ENCODE peak calls at places on chromosomes 1 and 21, in six cellular contexts. Q, R, O, V, K and N are unnamed samples.

GRCh38 chr1:30655672-30656071 is 67.7 kb downstream of the MATN1 start:
- DNase-seq in O (no peak), Q (no peak), R (no peak), V (no peak), K (no peak), N (no peak)

GRCh38 chr1:155669233-155670162 is 19.1 kb downstream of the YY1AP1 start:
- DNase-seq in V (no peak), R (no peak), O (no peak), Q (no peak), K (no peak), N (no peak)

GRCh38 chr1:53266038-53266437 is 27.7 kb upstream of the MAGOH start:
- DNase-seq in K (no peak), O (no peak), Q (no peak), V (no peak), R (peak), N (no peak)

GRCh38 chr21:25456672-25457071 is 150.6 kb downstream of the MRPL39 start:
- DNase-seq in K (peak), Q (no peak), O (no peak), R (no peak), V (no peak), N (no peak)

GRCh38 chr1:236785477-236785876 is 9.6 kb upstream of the MTR start:
- DNase-seq in V (no peak), R (no peak), K (no peak), Q (no peak), O (no peak), N (no peak)

GRCh38 chr1:26387447-26387846 is 14.9 kb upstream of the ZNF683 start:
- DNase-seq in K (no peak), R (no peak), O (peak), V (no peak), Q (peak), N (no peak)

GRCh38 chr1:213989071-213989739 is 1.4 kb downstream of the PROX1 start:
- DNase-seq in O (no peak), K (peak), R (no peak), Q (no peak), V (no peak), N (no peak)

GRCh38 chr21:43207868-43208267 is 39.1 kb downstream of the CRYAA start:
- DNase-seq in V (peak), Q (no peak), K (no peak), O (no peak), R (no peak), N (no peak)

GRCh38 chr1:56965916-56966697 is at the start of gene C8B:
- DNase-seq in O (no peak), K (no peak), Q (no peak), V (no peak), R (no peak), N (no peak)

GRCh38 chr1:51648180-51649109 is 31.6 kb downstream of the OSBPL9 start:
- DNase-seq in V (no peak), O (peak), Q (no peak), R (no peak), K (no peak), N (no peak)

GRCh38 chr1:11634759-11635158 is 19.5 kb downstream of the FBXO2 start:
- DNase-seq in Q (no peak), V (no peak), O (no peak), K (no peak), R (no peak), N (no peak)

GRCh38 chr1:225763815-225764548 is 13.6 kb upstream of the SRP9 start:
- DNase-seq in V (no peak), Q (no peak), O (no peak), K (peak), R (no peak), N (no peak)

GRCh38 chr1:25544243-25544764 is 898 bp downstream of the LDLRAP1 start:
- DNase-seq in O (no peak), V (no peak), R (no peak), Q (no peak), K (no peak), N (no peak)

GRCh38 chr1:87669671-87670070 is 341.0 kb downstream of the LMO4 start:
- DNase-seq in V (no peak), K (no peak), O (no peak), Q (no peak), R (no peak), N (no peak)

GRCh38 chr1:87678221-87678715 is 349.6 kb downstream of the LMO4 start:
- DNase-seq in V (no peak), O (no peak), Q (no peak), R (no peak), K (no peak), N (no peak)

GRCh38 chr1:87674791-87675190 is 346.1 kb downstream of the LMO4 start:
- DNase-seq in O (no peak), K (no peak), R (no peak), V (no peak), Q (no peak), N (no peak)

GRCh38 chr1:87673748-87674147 is 345.1 kb downstream of the LMO4 start:
- DNase-seq in Q (no peak), V (no peak), O (no peak), K (no peak), R (no peak), N (no peak)
- TF ChIP-seq CTCF in Q (no peak), V (no peak), O (no peak), K (no peak), R (no peak), N (no peak)

GRCh38 chr1:201332616-201333335 is 44.7 kb downstream of the TNNT2 start:
- DNase-seq in O (no peak), V (no peak), K (no peak), R (no peak), Q (no peak), N (no peak)
- H3K27ac ChIP-seq in O (no peak), V (no peak), K (no peak), R (no peak), Q (no peak), N (no peak)

GRCh38 chr1:45205000-45205909 is 1.1 kb downstream of the ZSWIM5 start:
- DNase-seq in Q (no peak), V (peak), K (peak), O (peak), R (peak), N (no peak)

GRCh38 chr1:45206808-45207624 is 611 bp upstream of the ZSWIM5 start:
- DNase-seq in R (no peak), Q (no peak), V (no peak), K (no peak), O (no peak), N (no peak)

GRCh38 chr1:45211061-45211460 is 4.7 kb upstream of the ZSWIM5 start:
- DNase-seq in K (no peak), O (no peak), Q (no peak), V (no peak), R (no peak), N (no peak)

GRCh38 chr1:45200906-45201500 is 5.4 kb downstream of the ZSWIM5 start:
- DNase-seq in O (no peak), R (no peak), Q (no peak), K (no peak), V (no peak), N (no peak)

GRCh38 chr1:45205910-45206721 is at the start of gene ZSWIM5:
- DNase-seq in R (peak), K (peak), V (peak), Q (peak), O (peak), N (no peak)
- TF ChIP-seq POLR2A in R (peak), K (no peak), V (peak), Q (peak), O (peak), N (no peak)

DNA sequence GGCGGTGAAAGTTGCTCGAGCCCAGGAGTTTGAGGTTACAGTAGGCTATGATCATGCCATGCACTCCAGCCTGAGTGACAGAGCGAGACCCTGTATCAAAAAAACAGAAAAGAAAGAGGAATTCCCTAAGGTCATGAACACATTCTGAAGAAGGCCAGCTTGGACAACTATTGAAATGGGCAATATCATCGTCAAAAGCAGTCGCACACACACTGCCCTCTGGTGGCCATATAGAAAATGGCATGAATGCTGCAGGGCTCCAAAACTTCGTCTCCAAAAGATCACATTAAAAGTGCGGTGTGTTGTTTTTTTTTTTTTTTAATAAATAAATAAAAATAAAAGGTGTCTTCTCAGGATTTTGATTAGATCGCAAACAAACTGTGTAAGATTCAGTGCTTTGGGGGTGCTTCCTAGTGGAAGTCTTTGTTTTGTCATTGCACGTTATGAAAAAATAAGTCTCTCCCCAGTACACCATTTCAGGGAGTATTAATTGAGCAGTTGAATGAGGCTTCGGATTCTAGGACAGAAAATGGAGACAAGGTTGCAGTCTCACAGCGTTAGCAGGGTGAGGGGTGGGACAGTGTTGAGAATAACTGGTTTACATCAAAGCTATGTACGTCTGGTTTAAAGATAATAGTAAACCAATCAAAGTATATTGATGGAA is 87.5 kb upstream of the FMN2 start:
- DNase-seq in O (no peak), K (no peak), Q (no peak), R (peak), V (no peak), N (no peak)
- TF ChIP-seq CTCF in O (peak), K (peak), Q (peak), R (peak), V (peak), N (no peak)

GRCh38 chr1:206802401-206802800 is 30.1 kb upstream of the IL10 start:
- DNase-seq in Q (no peak), O (no peak), V (no peak), R (no peak), K (no peak), N (no peak)
- H3K27ac ChIP-seq in Q (no peak), O (peak), V (no peak), R (no peak), K (no peak), N (no peak)

GRCh38 chr1:173429517-173430477 is 47.3 kb upstream of the PRDX6 start:
- DNase-seq in O (peak), K (peak), Q (peak), R (peak), V (peak), N (no peak)
- TF ChIP-seq POLR2A in O (no peak), K (no peak), Q (no peak), R (no peak), V (peak), N (no peak)